ENCODE peak calls at places on chromosome 6, in seven cellular contexts. One of them, this sample, is unnamed.

GRCh38 chr6:3031857-3032256 is 32.2 kb downstream of the NQO2 start:
- DNase-seq in lower lobe of right lung: no peak
- DNase-seq in tibial nerve: no peak
- DNase-seq in mucosa of descending colon: no peak
- DNase-seq in heart left ventricle: no peak
- DNase-seq in ovary: no peak
- DNase-seq in left ventricle myocardium inferior: no peak
- DNase-seq in this sample: no peak

GRCh38 chr6:14354919-14355572 is 237.5 kb downstream of the CD83 start:
- DNase-seq in lower lobe of right lung: peak; percentile 62
- DNase-seq in heart left ventricle: peak; percentile 68
- DNase-seq in tibial nerve: peak; percentile 20
- DNase-seq in mucosa of descending colon: peak; percentile 54
- DNase-seq in left ventricle myocardium inferior: peak; percentile 69
- DNase-seq in ovary: peak; percentile 40
- DNase-seq in this sample: peak; percentile 67

GRCh38 chr6:137160763-137161162 is 12.7 kb downstream of the IL22RA2 start:
- DNase-seq in lower lobe of right lung: no peak
- DNase-seq in heart left ventricle: no peak
- DNase-seq in ovary: no peak
- DNase-seq in mucosa of descending colon: no peak
- DNase-seq in tibial nerve: no peak
- DNase-seq in left ventricle myocardium inferior: no peak
- DNase-seq in this sample: peak; percentile 79

GRCh38 chr6:32854376-32855178 is 585 bp downstream of the PSMB9 start:
- DNase-seq in lower lobe of right lung: peak; percentile 61
- DNase-seq in left ventricle myocardium inferior: peak; percentile 41
- DNase-seq in heart left ventricle: peak; percentile 67
- DNase-seq in tibial nerve: no peak
- DNase-seq in mucosa of descending colon: peak; percentile 57
- DNase-seq in ovary: peak; percentile 57
- DNase-seq in this sample: no peak

GRCh38 chr6:170035896-170036295 is 255.0 kb downstream of the DLL1 start:
- DNase-seq in ovary: no peak
- DNase-seq in mucosa of descending colon: no peak
- DNase-seq in tibial nerve: no peak
- DNase-seq in lower lobe of right lung: no peak
- DNase-seq in heart left ventricle: no peak
- DNase-seq in left ventricle myocardium inferior: no peak
- DNase-seq in this sample: no peak

GRCh38 chr6:155850408-155850841 is 394.8 kb upstream of the NOX3 start:
- DNase-seq in heart left ventricle: no peak
- DNase-seq in lower lobe of right lung: no peak
- DNase-seq in left ventricle myocardium inferior: no peak
- DNase-seq in mucosa of descending colon: no peak
- DNase-seq in ovary: no peak
- DNase-seq in tibial nerve: no peak
- DNase-seq in this sample: no peak

GRCh38 chr6:25027221-25027916 is 91.6 kb upstream of the RIPOR2 start:
- DNase-seq in left ventricle myocardium inferior: no peak
- DNase-seq in heart left ventricle: no peak
- DNase-seq in mucosa of descending colon: peak; percentile 74
- DNase-seq in tibial nerve: no peak
- DNase-seq in ovary: no peak
- DNase-seq in lower lobe of right lung: peak; percentile 63
- DNase-seq in this sample: no peak

GRCh38 chr6:137430954-137431353 is 63.2 kb downstream of the OLIG3 start:
- DNase-seq in left ventricle myocardium inferior: no peak
- DNase-seq in mucosa of descending colon: no peak
- DNase-seq in heart left ventricle: no peak
- DNase-seq in ovary: no peak
- DNase-seq in lower lobe of right lung: no peak
- DNase-seq in tibial nerve: no peak
- DNase-seq in this sample: no peak

GRCh38 chr6:14736231-14736953 is 509.5 kb upstream of the JARID2 start:
- DNase-seq in ovary: no peak
- DNase-seq in left ventricle myocardium inferior: no peak
- DNase-seq in lower lobe of right lung: no peak
- DNase-seq in tibial nerve: no peak
- DNase-seq in mucosa of descending colon: no peak
- DNase-seq in heart left ventricle: no peak
- DNase-seq in this sample: no peak

GRCh38 chr6:106727480-106728153 is 98.2 kb downstream of the QRSL1 start:
- DNase-seq in heart left ventricle: no peak
- DNase-seq in left ventricle myocardium inferior: no peak
- DNase-seq in tibial nerve: no peak
- DNase-seq in ovary: no peak
- DNase-seq in mucosa of descending colon: no peak
- DNase-seq in lower lobe of right lung: no peak
- DNase-seq in this sample: no peak

GRCh38 chr6:119112856-119113530 is 34.5 kb upstream of the FAM184A start:
- DNase-seq in ovary: no peak
- DNase-seq in tibial nerve: no peak
- DNase-seq in mucosa of descending colon: no peak
- DNase-seq in lower lobe of right lung: no peak
- DNase-seq in heart left ventricle: no peak
- DNase-seq in left ventricle myocardium inferior: no peak
- DNase-seq in this sample: no peak

GRCh38 chr6:122770835-122771601 is 8.5 kb upstream of the FABP7 start:
- DNase-seq in mucosa of descending colon: no peak
- DNase-seq in lower lobe of right lung: no peak
- DNase-seq in left ventricle myocardium inferior: no peak
- DNase-seq in ovary: no peak
- DNase-seq in tibial nerve: no peak
- DNase-seq in heart left ventricle: no peak
- DNase-seq in this sample: peak; percentile 32
- TF ChIP-seq CTCF in mucosa of descending colon: no peak
- TF ChIP-seq CTCF in lower lobe of right lung: peak; percentile 12
- TF ChIP-seq CTCF in left ventricle myocardium inferior: no peak
- TF ChIP-seq CTCF in ovary: no peak
- TF ChIP-seq CTCF in tibial nerve: no peak
- TF ChIP-seq CTCF in heart left ventricle: no peak
- TF ChIP-seq CTCF in this sample: no peak

DNA sequence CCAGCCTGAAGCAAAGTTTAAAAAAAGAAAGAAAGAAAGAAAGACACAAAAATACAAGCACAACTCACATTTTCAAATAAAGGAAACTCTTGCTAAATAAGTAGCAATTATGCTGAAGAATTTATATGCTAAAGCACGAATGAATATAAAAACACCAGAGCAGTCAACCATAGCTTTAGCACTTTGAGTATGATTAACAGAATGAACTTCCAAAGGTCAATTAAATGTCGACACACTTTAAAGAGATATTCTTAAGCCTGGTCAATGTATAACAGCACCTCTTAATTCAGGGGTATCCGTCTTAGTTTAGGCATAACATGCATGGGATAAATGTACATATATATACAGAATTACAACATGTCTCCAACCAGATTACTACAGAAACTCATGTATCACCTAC is 125.9 kb downstream of the OGFRL1 start:
- DNase-seq in ovary: no peak
- DNase-seq in heart left ventricle: no peak
- DNase-seq in left ventricle myocardium inferior: no peak
- DNase-seq in tibial nerve: no peak
- DNase-seq in mucosa of descending colon: no peak
- DNase-seq in lower lobe of right lung: no peak
- DNase-seq in this sample: no peak
- H3K4me1 ChIP-seq in ovary: peaks cover 4% of the 10 kb centered on the region
- H3K4me1 ChIP-seq in heart left ventricle: peaks cover 77% of the 10 kb centered on the region
- H3K4me1 ChIP-seq in left ventricle myocardium inferior: peaks cover 99% of the 10 kb centered on the region
- H3K4me1 ChIP-seq in tibial nerve: peaks cover 70% of the 10 kb centered on the region
- H3K4me1 ChIP-seq in mucosa of descending colon: no peaks in the 10 kb centered on the region
- H3K4me1 ChIP-seq in lower lobe of right lung: peaks cover 66% of the 10 kb centered on the region
- H3K4me1 ChIP-seq in this sample: peaks cover 7% of the 10 kb centered on the region

DNA sequence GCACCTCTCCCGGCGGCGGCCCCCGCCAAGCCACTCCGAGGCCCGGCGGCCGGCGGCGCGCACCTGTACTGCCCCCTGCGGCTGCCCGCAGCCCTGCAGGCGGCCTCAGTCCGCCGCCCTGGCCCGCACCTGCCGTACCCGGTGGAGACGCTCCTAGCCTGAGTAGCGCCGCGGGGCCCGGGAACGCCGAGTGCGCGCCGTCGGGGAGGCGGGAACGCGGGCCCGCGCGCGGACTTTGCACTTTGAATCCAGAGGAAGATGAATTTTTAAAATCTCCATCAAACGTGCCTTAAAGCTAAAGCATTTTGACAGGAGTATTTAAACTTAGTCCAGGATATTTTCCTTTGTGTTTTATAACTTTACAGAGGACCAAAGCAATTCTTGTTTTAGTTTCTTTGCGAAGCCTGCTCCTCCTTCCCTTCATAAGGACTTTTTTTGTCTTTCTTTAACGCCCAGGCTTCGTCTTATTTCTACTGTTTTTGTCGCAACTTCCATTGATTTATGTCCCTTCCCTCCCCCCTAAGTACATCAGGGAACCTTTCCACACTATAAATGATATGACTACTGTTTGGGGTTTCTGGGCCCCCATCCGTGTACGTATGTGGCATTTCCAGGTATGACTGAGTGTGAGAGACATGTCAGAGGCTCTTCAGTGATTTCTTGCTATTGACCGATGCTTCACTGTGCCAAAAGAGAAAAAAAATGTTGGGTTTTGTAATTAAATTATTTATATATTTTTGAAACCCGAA is 2.0 kb downstream of the FOXQ1 start:
- DNase-seq in tibial nerve: no peak
- DNase-seq in lower lobe of right lung: peak; percentile 73
- DNase-seq in heart left ventricle: no peak
- DNase-seq in mucosa of descending colon: no peak
- DNase-seq in left ventricle myocardium inferior: no peak
- DNase-seq in ovary: no peak
- DNase-seq in this sample: peak; percentile 18
- TF ChIP-seq CTCF in tibial nerve: no peak
- TF ChIP-seq CTCF in lower lobe of right lung: peak; percentile 49
- TF ChIP-seq CTCF in heart left ventricle: no peak
- TF ChIP-seq CTCF in mucosa of descending colon: peak; percentile 34
- TF ChIP-seq CTCF in left ventricle myocardium inferior: peak; percentile 49
- TF ChIP-seq CTCF in ovary: no peak
- TF ChIP-seq CTCF in this sample: peak; percentile 78

DNA sequence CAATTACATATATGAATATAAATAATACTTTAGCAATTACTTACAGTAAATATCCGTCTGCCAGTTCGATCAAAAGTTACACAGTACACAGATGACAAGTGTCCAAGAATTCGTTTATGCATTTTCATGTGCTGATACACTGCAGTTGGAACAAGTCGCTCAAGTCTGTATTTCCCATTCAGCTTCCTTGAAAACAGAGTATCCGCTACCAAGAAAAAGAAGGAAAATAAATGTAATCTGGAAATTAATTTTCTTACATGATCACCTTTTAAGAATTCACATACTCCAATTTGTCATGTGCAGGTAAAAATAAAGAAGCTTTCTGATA is 35.3 kb downstream of the PHIP start:
- DNase-seq in ovary: no peak
- DNase-seq in lower lobe of right lung: no peak
- DNase-seq in heart left ventricle: no peak
- DNase-seq in left ventricle myocardium inferior: no peak
- DNase-seq in mucosa of descending colon: no peak
- DNase-seq in tibial nerve: no peak
- DNase-seq in this sample: no peak
- H3K4me1 ChIP-seq in ovary: peaks cover 2% of the 10 kb centered on the region
- H3K4me1 ChIP-seq in lower lobe of right lung: no peaks in the 10 kb centered on the region
- H3K4me1 ChIP-seq in heart left ventricle: peaks cover 2% of the 10 kb centered on the region
- H3K4me1 ChIP-seq in left ventricle myocardium inferior: peaks cover 16% of the 10 kb centered on the region
- H3K4me1 ChIP-seq in mucosa of descending colon: no peaks in the 10 kb centered on the region
- H3K4me1 ChIP-seq in tibial nerve: peaks cover 5% of the 10 kb centered on the region
- H3K4me1 ChIP-seq in this sample: peaks cover 6% of the 10 kb centered on the region